ENCODE peak calls at places on chromosomes 12 and 14, in nine cellular contexts. One of them, this sample, is unnamed.

GRCh38 chr12:116863275-116863767 is 17.9 kb downstream of the HRK start:
- DNase-seq in iPS-NIHi11: peak
- DNase-seq in cardiac muscle cell: no peak
- DNase-seq in mucosa of descending colon: peak
- DNase-seq in AG10803: peak
- DNase-seq in H54: peak
- DNase-seq in NCI-H345: no peak
- DNase-seq in KBM-7: peak
- DNase-seq in activated gamma-delta T cell treated with Interleukin-2 at 50 U/mL for 16 hours: no peak
- DNase-seq in this sample: no peak

GRCh38 chr12:65952737-65953209 is 128.5 kb downstream of the HMGA2 start:
- DNase-seq in AG10803: no peak
- DNase-seq in activated gamma-delta T cell treated with Interleukin-2 at 50 U/mL for 16 hours: no peak
- DNase-seq in cardiac muscle cell: no peak
- DNase-seq in H54: no peak
- DNase-seq in NCI-H345: no peak
- DNase-seq in KBM-7: no peak
- DNase-seq in mucosa of descending colon: peak
- DNase-seq in iPS-NIHi11: no peak
- DNase-seq in this sample: no peak

GRCh38 chr12:118359541-118359915 is 13.2 kb downstream of the TAOK3 start:
- DNase-seq in H54: no peak
- DNase-seq in KBM-7: no peak
- DNase-seq in mucosa of descending colon: peak
- DNase-seq in cardiac muscle cell: no peak
- DNase-seq in activated gamma-delta T cell treated with Interleukin-2 at 50 U/mL for 16 hours: peak
- DNase-seq in iPS-NIHi11: no peak
- DNase-seq in AG10803: no peak
- DNase-seq in NCI-H345: no peak
- DNase-seq in this sample: no peak

GRCh38 chr12:77615331-77615730 is 215.4 kb upstream of the NAV3 start:
- DNase-seq in KBM-7: peak
- DNase-seq in H54: no peak
- DNase-seq in mucosa of descending colon: no peak
- DNase-seq in iPS-NIHi11: no peak
- DNase-seq in activated gamma-delta T cell treated with Interleukin-2 at 50 U/mL for 16 hours: no peak
- DNase-seq in AG10803: no peak
- DNase-seq in cardiac muscle cell: peak
- DNase-seq in NCI-H345: no peak
- DNase-seq in this sample: no peak

GRCh38 chr12:53218551-53219114 is 11.6 kb upstream of the ITGB7 start:
- DNase-seq in mucosa of descending colon: no peak
- DNase-seq in AG10803: peak
- DNase-seq in H54: no peak
- DNase-seq in KBM-7: no peak
- DNase-seq in NCI-H345: no peak
- DNase-seq in iPS-NIHi11: no peak
- DNase-seq in cardiac muscle cell: peak
- DNase-seq in activated gamma-delta T cell treated with Interleukin-2 at 50 U/mL for 16 hours: no peak
- DNase-seq in this sample: no peak

GRCh38 chr12:110345176-110345651 is 58.3 kb downstream of the ANAPC7 start:
- DNase-seq in KBM-7: peak
- DNase-seq in iPS-NIHi11: peak
- DNase-seq in NCI-H345: no peak
- DNase-seq in H54: no peak
- DNase-seq in mucosa of descending colon: no peak
- DNase-seq in cardiac muscle cell: peak
- DNase-seq in activated gamma-delta T cell treated with Interleukin-2 at 50 U/mL for 16 hours: no peak
- DNase-seq in AG10803: no peak
- DNase-seq in this sample: no peak

GRCh38 chr14:55620277-55620676 is 40.3 kb downstream of the KTN1 start:
- DNase-seq in activated gamma-delta T cell treated with Interleukin-2 at 50 U/mL for 16 hours: no peak
- DNase-seq in AG10803: no peak
- DNase-seq in mucosa of descending colon: no peak
- DNase-seq in KBM-7: no peak
- DNase-seq in iPS-NIHi11: no peak
- DNase-seq in NCI-H345: no peak
- DNase-seq in H54: no peak
- DNase-seq in cardiac muscle cell: no peak
- DNase-seq in this sample: no peak

GRCh38 chr12:84643993-84644392 is 268.6 kb downstream of the SLC6A15 start:
- DNase-seq in AG10803: no peak
- DNase-seq in mucosa of descending colon: no peak
- DNase-seq in H54: no peak
- DNase-seq in cardiac muscle cell: no peak
- DNase-seq in iPS-NIHi11: no peak
- DNase-seq in KBM-7: no peak
- DNase-seq in NCI-H345: no peak
- DNase-seq in activated gamma-delta T cell treated with Interleukin-2 at 50 U/mL for 16 hours: no peak
- DNase-seq in this sample: no peak

GRCh38 chr14:45972416-45972815 is 679.2 kb downstream of the RPL10L start:
- DNase-seq in mucosa of descending colon: no peak
- DNase-seq in AG10803: no peak
- DNase-seq in H54: no peak
- DNase-seq in cardiac muscle cell: no peak
- DNase-seq in KBM-7: no peak
- DNase-seq in activated gamma-delta T cell treated with Interleukin-2 at 50 U/mL for 16 hours: no peak
- DNase-seq in iPS-NIHi11: no peak
- DNase-seq in NCI-H345: no peak
- DNase-seq in this sample: no peak

GRCh38 chr12:57896437-57897201 is 44.7 kb upstream of the ATP23 start:
- DNase-seq in iPS-NIHi11: peak
- DNase-seq in activated gamma-delta T cell treated with Interleukin-2 at 50 U/mL for 16 hours: no peak
- DNase-seq in KBM-7: no peak
- DNase-seq in AG10803: peak
- DNase-seq in H54: peak
- DNase-seq in NCI-H345: peak
- DNase-seq in cardiac muscle cell: peak
- DNase-seq in mucosa of descending colon: peak
- DNase-seq in this sample: peak

GRCh38 chr14:104865631-104866441 is 768 bp downstream of the CEP170B start:
- DNase-seq in H54: peak
- DNase-seq in cardiac muscle cell: peak
- DNase-seq in activated gamma-delta T cell treated with Interleukin-2 at 50 U/mL for 16 hours: peak
- DNase-seq in KBM-7: peak
- DNase-seq in AG10803: peak
- DNase-seq in mucosa of descending colon: peak
- DNase-seq in iPS-NIHi11: peak
- DNase-seq in NCI-H345: peak
- DNase-seq in this sample: peak

GRCh38 chr12:65615091-65615490 is 209.2 kb upstream of the HMGA2 start:
- DNase-seq in mucosa of descending colon: no peak
- DNase-seq in cardiac muscle cell: peak
- DNase-seq in activated gamma-delta T cell treated with Interleukin-2 at 50 U/mL for 16 hours: no peak
- DNase-seq in NCI-H345: no peak
- DNase-seq in H54: no peak
- DNase-seq in iPS-NIHi11: no peak
- DNase-seq in KBM-7: no peak
- DNase-seq in AG10803: peak
- DNase-seq in this sample: no peak

GRCh38 chr12:19192709-19193108 is 63.2 kb downstream of the PLEKHA5 start:
- DNase-seq in activated gamma-delta T cell treated with Interleukin-2 at 50 U/mL for 16 hours: no peak
- DNase-seq in cardiac muscle cell: no peak
- DNase-seq in mucosa of descending colon: no peak
- DNase-seq in AG10803: no peak
- DNase-seq in KBM-7: no peak
- DNase-seq in NCI-H345: no peak
- DNase-seq in H54: no peak
- DNase-seq in iPS-NIHi11: no peak
- DNase-seq in this sample: no peak

GRCh38 chr14:73460691-73461127 is 2.4 kb upstream of the NUMB start:
- DNase-seq in H54: no peak
- DNase-seq in iPS-NIHi11: no peak
- DNase-seq in activated gamma-delta T cell treated with Interleukin-2 at 50 U/mL for 16 hours: no peak
- DNase-seq in cardiac muscle cell: peak
- DNase-seq in mucosa of descending colon: peak
- DNase-seq in KBM-7: no peak
- DNase-seq in NCI-H345: peak
- DNase-seq in AG10803: peak
- DNase-seq in this sample: no peak

GRCh38 chr12:82959821-82960220 is 273.1 kb downstream of the TMTC2 start:
- DNase-seq in NCI-H345: no peak
- DNase-seq in cardiac muscle cell: no peak
- DNase-seq in iPS-NIHi11: no peak
- DNase-seq in mucosa of descending colon: no peak
- DNase-seq in H54: no peak
- DNase-seq in AG10803: no peak
- DNase-seq in KBM-7: no peak
- DNase-seq in activated gamma-delta T cell treated with Interleukin-2 at 50 U/mL for 16 hours: no peak
- DNase-seq in this sample: no peak